ENCODE peak calls at places on chromosome 18, in eight cellular contexts. R is mammary epithelial cell, U is K562, M is aorta, J is Peyer's patch, E is IMR-90, O is hepatocyte, I is adipocyte. V is an unnamed sample. For H3K4me1 and H3K27me3, the result is how much of the 10 kb centered on the place peaks cover.

GRCh38 chr18:27400001-27400400 is 214.9 kb upstream of the CHST9 start:
- DNase-seq in R (no peak), U (no peak), M (no peak), J (no peak), E (no peak), O (no peak), I (no peak), V (no peak)

GRCh38 chr18:58272209-58272608 is 228.2 kb downstream of the NEDD4L start:
- DNase-seq in R (no peak), U (no peak), M (no peak), J (no peak), E (no peak), O (no peak), I (no peak), V (no peak)

GRCh38 chr18:8229040-8229439 is 380.2 kb upstream of the RAB12 start:
- DNase-seq in R (no peak), U (no peak), M (no peak), J (no peak), E (no peak), O (no peak), I (no peak), V (no peak)

GRCh38 chr18:49811151-49811938 is 2.0 kb downstream of the ACAA2 start:
- DNase-seq in R (no peak), U (no peak), M (no peak), J (no peak), E (no peak), O (no peak), I (no peak), V (no peak)

GRCh38 chr18:31030574-31031278 is 11.8 kb downstream of the DSC3 start:
- DNase-seq in R (no peak), U (no peak), M (no peak), J (no peak), E (no peak), O (no peak), I (no peak), V (no peak)

GRCh38 chr18:58583569-58583968 is 45.3 kb downstream of the ALPK2 start:
- DNase-seq in R (no peak), U (no peak), M (no peak), J (no peak), E (no peak), O (no peak), I (no peak), V (no peak)

GRCh38 chr18:54973046-54973445 is 13.8 kb upstream of the CCDC68 start:
- DNase-seq in R (no peak), U (no peak), M (no peak), J (no peak), E (no peak), O (peak), I (no peak), V (no peak)

GRCh38 chr18:31302991-31303390 is 15.0 kb upstream of the DSG1 start:
- DNase-seq in R (peak), U (no peak), M (no peak), J (no peak), E (peak), O (peak), I (no peak), V (no peak)

GRCh38 chr18:28412521-28412920 is 235.6 kb upstream of the CDH2 start:
- DNase-seq in R (no peak), U (no peak), M (no peak), J (no peak), E (no peak), O (no peak), I (no peak), V (no peak)

GRCh38 chr18:6748241-6748640 is 18.7 kb downstream of the ARHGAP28 start:
- DNase-seq in R (no peak), U (no peak), M (no peak), J (no peak), E (no peak), O (no peak), I (no peak), V (no peak)

GRCh38 chr18:14025306-14025940 is 106.8 kb downstream of the ZNF519 start:
- DNase-seq in R (no peak), U (no peak), M (no peak), J (no peak), E (no peak), O (no peak), I (no peak), V (no peak)

GRCh38 chr18:72869786-72870185 is 2.0 kb upstream of the NETO1 start:
- DNase-seq in R (no peak), U (no peak), M (no peak), J (no peak), E (no peak), O (no peak), I (no peak), V (no peak)

GRCh38 chr18:24869285-24869684 is 408.8 kb downstream of the HRH4 start:
- DNase-seq in R (no peak), U (no peak), M (no peak), J (no peak), E (no peak), O (no peak), I (no peak), V (no peak)

GRCh38 chr18:43789234-43790000 is 512.1 kb upstream of the SYT4 start:
- DNase-seq in R (no peak), U (no peak), M (no peak), J (no peak), E (no peak), O (peak), I (peak), V (no peak)

GRCh38 chr18:46260016-46260878 is 156.1 kb downstream of the HAUS1 start:
- DNase-seq in R (peak), U (no peak), M (no peak), J (no peak), E (peak), O (no peak), I (peak), V (no peak)

GRCh38 chr18:28875059-28875458 is 698.1 kb upstream of the CDH2 start:
- DNase-seq in R (no peak), U (no peak), M (no peak), J (no peak), E (no peak), O (no peak), I (no peak), V (no peak)

GRCh38 chr18:77102246-77103040 is 30.1 kb downstream of the MBP start:
- DNase-seq in R (peak), U (no peak), M (no peak), J (no peak), E (peak), O (no peak), I (peak), V (peak)

GRCh38 chr18:79348066-79348465 is 47.7 kb upstream of the NFATC1 start:
- DNase-seq in R (no peak), U (no peak), M (no peak), J (no peak), E (peak), O (no peak), I (no peak), V (no peak)

GRCh38 chr18:79345366-79345765 is 50.4 kb upstream of the NFATC1 start:
- DNase-seq in R (no peak), U (no peak), M (no peak), J (no peak), E (no peak), O (no peak), I (no peak), V (no peak)

GRCh38 chr18:79343567-79344207 is 52.0 kb upstream of the NFATC1 start:
- DNase-seq in R (no peak), U (peak), M (no peak), J (no peak), E (no peak), O (no peak), I (no peak), V (no peak)

GRCh38 chr18:79344208-79344581 is 51.5 kb upstream of the NFATC1 start:
- DNase-seq in R (no peak), U (no peak), M (no peak), J (no peak), E (no peak), O (no peak), I (no peak), V (no peak)

DNA sequence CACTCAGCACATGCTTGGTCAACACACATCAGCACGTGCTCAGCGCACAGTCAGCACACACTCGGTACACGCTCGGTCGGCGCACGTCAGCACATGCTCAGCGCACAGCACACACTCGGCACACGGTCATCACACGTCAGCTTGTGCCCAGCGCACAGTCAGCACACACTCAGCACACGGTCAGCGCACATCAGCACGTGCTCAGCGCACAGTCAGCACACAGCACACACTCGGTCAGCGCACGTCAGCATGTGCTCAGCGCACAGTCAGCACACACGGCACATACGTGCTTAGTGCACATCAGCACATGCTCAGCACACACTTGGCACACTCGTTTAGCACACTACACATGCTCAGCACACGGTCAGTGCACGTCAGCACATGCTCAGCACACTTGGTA is 49.7 kb upstream of the NFATC1 start:
- DNase-seq in R (no peak), U (no peak), M (no peak), J (no peak), E (no peak), O (no peak), I (no peak), V (no peak)
- H3K4me1 ChIP-seq in R (under half), U (under half), M (under half), J (under half), E (under half), O (under half), I (under half), V (under half)

DNA sequence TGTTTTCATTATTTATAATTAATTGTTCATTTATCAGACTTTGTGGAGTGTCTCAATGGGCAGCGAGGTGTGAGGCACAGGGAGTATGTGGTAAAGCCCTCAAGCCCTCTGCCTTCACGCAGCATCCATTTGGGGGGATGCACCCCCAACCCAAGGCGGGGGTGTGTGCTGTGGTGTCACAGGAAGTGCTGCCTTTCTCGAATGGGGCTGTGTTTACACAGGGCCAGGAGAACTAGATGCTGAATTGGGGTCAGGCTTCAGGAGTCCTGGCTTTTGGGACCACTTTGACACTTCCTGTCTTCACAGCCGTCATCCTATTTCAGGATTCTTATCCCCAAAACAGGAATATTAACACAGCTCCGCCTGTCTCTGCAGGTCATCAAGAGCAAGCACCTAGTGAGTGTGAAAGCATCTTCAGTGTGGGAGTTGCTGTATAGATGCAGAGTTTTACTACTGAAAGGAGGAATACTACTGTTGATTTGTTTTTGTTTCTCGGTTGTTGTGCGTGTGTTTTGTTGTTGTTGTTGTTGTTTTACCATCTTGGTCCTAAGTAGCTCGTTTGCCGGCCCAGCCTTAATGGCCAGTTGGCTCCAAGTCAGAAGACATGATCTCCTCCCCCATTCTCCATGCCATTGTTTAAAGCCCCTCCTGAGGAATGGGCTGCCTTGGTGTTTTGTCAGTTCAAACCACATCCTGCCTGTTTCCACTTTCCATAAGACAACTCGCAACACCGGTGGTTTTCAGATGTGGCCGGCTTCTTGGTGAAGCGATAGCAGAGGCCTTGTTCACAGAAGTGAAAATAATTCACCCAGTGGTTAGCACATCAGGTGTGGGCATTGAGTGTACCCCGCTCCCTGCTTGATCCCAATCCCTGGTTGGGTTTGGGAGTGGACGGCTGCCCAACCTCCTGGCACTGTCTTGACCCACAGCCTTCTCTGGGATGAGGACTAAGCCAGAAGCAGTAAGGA is 221.3 kb downstream of the BCL2 start:
- DNase-seq in R (no peak), U (no peak), M (no peak), J (peak), E (no peak), O (no peak), I (no peak), V (peak)
- H3K4me3 ChIP-seq in R (no peak), U (no peak), M (no peak), J (no peak), E (no peak), O (no peak), I (no peak), V (peak)

DNA sequence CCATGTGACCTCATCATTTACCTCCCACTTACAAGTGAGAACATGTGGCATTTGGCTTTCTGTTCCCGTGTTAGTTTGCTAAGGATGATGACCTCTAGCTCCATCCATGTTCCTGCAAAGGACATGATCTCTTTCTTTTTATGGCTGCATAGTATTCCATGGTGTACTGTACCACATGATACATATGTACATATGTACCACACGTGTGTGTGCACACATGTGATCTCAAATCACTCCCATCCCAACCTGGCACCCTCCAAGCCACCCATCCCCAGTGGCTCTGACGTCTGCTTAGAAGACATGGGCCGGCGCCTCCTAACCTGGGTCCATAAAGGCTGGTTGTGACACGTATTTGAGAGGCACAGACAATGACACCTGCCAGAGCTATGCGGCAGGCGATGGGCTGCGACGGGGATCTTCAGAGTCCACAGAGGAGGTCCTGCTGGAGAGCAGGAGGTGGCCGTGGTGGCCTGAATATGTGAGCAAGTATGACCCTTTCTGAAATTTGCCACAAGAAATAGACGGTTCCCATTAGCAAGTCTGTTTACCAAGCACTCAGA is 8.8 kb upstream of the SALL3 start:
- DNase-seq in R (no peak), U (no peak), M (no peak), J (no peak), E (no peak), O (no peak), I (no peak), V (no peak)
- H3K27me3 ChIP-seq in R (under half), U (under half), M (under half), J (under half), E (under half), O (half or more), I (under half), V (under half)

GRCh38 chr18:67216846-67217245 is 299.7 kb downstream of the DSEL start:
- DNase-seq in R (no peak), U (no peak), M (no peak), J (no peak), E (peak), O (no peak), I (peak), V (no peak)

GRCh38 chr18:67218556-67218955 is 298.0 kb downstream of the DSEL start:
- DNase-seq in R (no peak), U (no peak), M (no peak), J (no peak), E (no peak), O (no peak), I (no peak), V (no peak)

GRCh38 chr18:67215686-67216085 is 300.8 kb downstream of the DSEL start:
- DNase-seq in R (no peak), U (no peak), M (no peak), J (no peak), E (no peak), O (no peak), I (no peak), V (no peak)

GRCh38 chr18:67217551-67218166 is 298.9 kb downstream of the DSEL start:
- DNase-seq in R (peak), U (peak), M (no peak), J (peak), E (peak), O (peak), I (peak), V (peak)

DNA sequence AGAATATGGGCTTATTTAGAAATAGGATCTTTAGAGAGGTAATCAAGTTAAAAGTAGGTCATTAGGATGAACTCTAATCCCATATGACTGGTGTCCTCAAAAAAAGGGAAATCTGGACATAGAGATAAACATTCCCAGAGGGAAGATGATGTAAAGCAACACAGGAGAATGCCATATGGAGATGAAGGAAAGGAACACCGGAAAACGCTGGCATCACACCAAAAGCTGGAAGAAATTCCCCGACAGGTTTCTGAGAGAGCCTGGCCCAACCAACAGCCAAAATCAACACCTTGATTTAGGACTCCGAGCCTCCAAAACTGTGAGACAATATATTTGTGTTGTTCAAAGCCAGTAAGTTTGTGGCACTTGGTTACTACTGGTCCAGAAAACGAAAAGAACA is 296.7 kb downstream of the DSEL start:
- DNase-seq in R (no peak), U (no peak), M (no peak), J (no peak), E (no peak), O (no peak), I (no peak), V (no peak)
- H3K4me1 ChIP-seq in R (under half), U (under half), M (under half), J (under half), E (under half), O (under half), I (under half), V (under half)

GRCh38 chr18:74171910-74172606 is 23.7 kb downstream of the TIMM21 start:
- DNase-seq in R (no peak), U (no peak), M (no peak), J (no peak), E (no peak), O (no peak), I (peak), V (no peak)
- H3K4me3 ChIP-seq in R (no peak), U (no peak), M (no peak), J (no peak), E (peak), O (no peak), I (peak), V (no peak)

DNA sequence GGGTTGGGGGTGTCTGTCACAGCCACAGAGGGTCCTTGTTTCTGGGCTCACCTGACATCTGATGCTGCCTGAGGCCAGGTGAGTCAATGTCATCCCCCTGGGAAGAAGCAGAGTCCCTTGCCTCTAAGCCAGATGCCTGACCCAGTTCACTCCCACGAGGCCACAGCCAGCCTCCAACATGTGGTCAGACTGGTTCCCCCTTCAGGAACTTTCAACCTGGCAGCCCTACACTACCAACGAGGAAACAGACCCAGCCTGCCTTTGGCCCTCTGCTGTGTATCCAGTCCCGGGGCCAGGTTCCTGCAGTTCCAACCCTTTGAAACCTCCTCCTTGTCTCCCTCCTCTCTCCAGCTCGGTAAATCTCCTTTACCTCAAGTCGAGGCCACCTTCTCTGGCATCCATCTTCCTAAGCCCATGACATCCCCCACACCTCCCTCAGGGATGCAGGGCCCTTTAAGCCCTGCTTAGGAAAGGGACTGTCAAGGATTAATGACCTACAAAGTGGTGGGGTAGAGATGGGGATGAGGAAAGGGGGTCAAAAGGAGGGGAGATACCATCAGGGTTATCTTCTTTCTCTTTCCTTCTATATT is 49.2 kb upstream of the SMAD2 start:
- DNase-seq in R (no peak), U (no peak), M (no peak), J (no peak), E (no peak), O (no peak), I (no peak), V (no peak)
- H3K27me3 ChIP-seq in R (under half), U (under half), M (under half), J (under half), E (under half), O (under half), I (under half), V (under half)

DNA sequence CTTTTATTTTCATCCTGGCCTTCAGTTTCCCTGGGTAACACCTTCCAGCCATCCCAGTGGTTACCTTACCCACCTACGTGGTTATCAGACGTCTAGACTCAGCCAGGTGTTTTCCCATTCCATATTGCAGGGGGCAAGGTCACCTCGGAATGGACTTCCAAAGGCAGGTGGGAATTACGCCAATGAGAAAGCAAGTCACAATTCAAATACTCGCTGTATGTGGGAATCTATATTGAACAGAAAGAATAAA is 60.1 kb downstream of the BCL2 start:
- DNase-seq in R (no peak), U (no peak), M (no peak), J (no peak), E (no peak), O (no peak), I (no peak), V (no peak)
- H3K4me1 ChIP-seq in R (under half), U (under half), M (under half), J (under half), E (under half), O (under half), I (under half), V (under half)

DNA sequence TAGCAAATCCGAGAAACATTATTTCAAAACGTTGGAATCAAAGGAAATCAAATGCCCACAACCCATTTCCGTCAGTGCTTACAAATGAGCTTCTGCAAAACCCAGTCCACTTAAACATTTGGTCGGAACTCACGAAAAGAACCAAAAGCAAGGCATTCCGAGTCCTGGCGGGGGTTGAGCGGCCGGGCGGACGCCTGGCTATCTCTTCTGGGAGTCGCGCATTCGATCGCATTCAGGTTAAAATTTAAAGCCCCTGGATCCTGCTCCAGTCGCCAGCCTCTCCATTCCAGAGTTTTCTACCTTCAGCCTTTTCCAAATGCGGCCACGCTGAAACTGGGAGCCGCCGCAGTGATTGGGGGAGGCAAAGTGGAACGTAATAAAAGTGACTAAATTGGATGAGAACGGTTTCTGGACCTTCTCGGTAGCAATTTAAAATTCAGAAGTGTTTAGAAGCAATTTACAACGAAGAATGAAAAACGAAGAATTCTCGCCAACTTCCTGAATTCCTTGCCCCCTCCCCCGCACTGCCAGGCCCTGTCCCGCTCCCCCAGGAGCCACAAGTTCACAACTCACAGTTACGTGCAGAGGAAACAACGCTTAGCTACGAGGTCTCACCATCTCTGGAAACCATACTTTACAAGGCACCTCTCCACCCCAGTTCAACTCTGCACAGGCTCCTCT is 1.8 kb upstream of the GATA6 start:
- DNase-seq in R (no peak), U (no peak), M (no peak), J (no peak), E (no peak), O (peak), I (peak), V (no peak)
- H3K4me3 ChIP-seq in R (no peak), U (no peak), M (peak), J (peak), E (no peak), O (peak), I (peak), V (no peak)